ENCODE peak calls at places on chromosome X, in six cellular contexts. Z is pancreas, Y is fibroblast of lung, L is PC-3, N is left lung, U is right atrium auricular region. S is an unnamed sample.

GRCh38 chrX:6738518-6739470 is 203.9 kb upstream of the VCX3A start:
- DNase-seq in U (no peak), L (no peak), Z (no peak), N (no peak), Y (no peak), S (no peak)

GRCh38 chrX:100194073-100194775 is 215.8 kb downstream of the PCDH19 start:
- DNase-seq in U (no peak), L (no peak), N (no peak), Z (no peak), Y (no peak), S (no peak)

GRCh38 chrX:6890862-6891261 is 256.6 kb upstream of the STS start:
- DNase-seq in U (no peak), N (no peak), Y (no peak), Z (no peak), L (no peak), S (no peak)

GRCh38 chrX:119512145-119512800 is 44.0 kb downstream of the SLC25A5 start:
- DNase-seq in Z (peak), Y (peak), N (no peak), U (peak), L (peak), S (no peak)

GRCh38 chrX:17814059-17814458 is 47.0 kb downstream of the RAI2 start:
- DNase-seq in N (no peak), Z (no peak), Y (no peak), U (no peak), L (no peak), S (no peak)

GRCh38 chrX:48540015-48540350 is 469 bp downstream of the TBC1D25 start:
- DNase-seq in U (peak), Z (no peak), L (no peak), Y (peak), N (no peak), S (no peak)

GRCh38 chrX:40358994-40359393 is 221.8 kb upstream of the ATP6AP2 start:
- DNase-seq in Z (no peak), U (no peak), L (no peak), Y (no peak), N (no peak), S (no peak)

GRCh38 chrX:129761596-129761995 is 18.2 kb upstream of the SASH3 start:
- DNase-seq in Y (no peak), U (no peak), Z (no peak), N (no peak), L (no peak), S (no peak)

GRCh38 chrX:369563-370101 is 17.1 kb downstream of the PPP2R3B start:
- DNase-seq in Z (peak), N (peak), Y (no peak), U (no peak), L (no peak), S (peak)

GRCh38 chrX:41721590-41721989 is 2.4 kb upstream of the GPR82 start:
- DNase-seq in Y (no peak), L (no peak), N (no peak), Z (no peak), U (no peak), S (no peak)

GRCh38 chrX:13899607-13900006 is 82.7 kb upstream of the GPM6B start:
- DNase-seq in Z (no peak), U (no peak), Y (peak), N (no peak), L (peak), S (no peak)

GRCh38 chrX:54786972-54787371 is 11.1 kb downstream of the ITIH6 start:
- DNase-seq in Y (no peak), N (no peak), L (peak), U (no peak), Z (no peak), S (no peak)

GRCh38 chrX:13938053-13938765 is 91.5 kb downstream of the GEMIN8 start:
- DNase-seq in Z (peak), N (peak), Y (peak), U (no peak), L (peak), S (peak)

GRCh38 chrX:53263597-53264094 is 17.7 kb downstream of the IQSEC2 start:
- DNase-seq in L (peak), Y (peak), U (no peak), Z (no peak), N (no peak), S (no peak)

GRCh38 chrX:39310925-39311324 is 509.7 kb downstream of the MID1IP1 start:
- DNase-seq in Z (no peak), L (no peak), Y (no peak), U (no peak), N (no peak), S (no peak)

GRCh38 chrX:31314921-31315320 is 243.1 kb upstream of the FTHL17 start:
- DNase-seq in U (no peak), Z (no peak), L (no peak), Y (peak), N (no peak), S (no peak)

GRCh38 chrX:101745046-101745445 is 85.4 kb upstream of the ARMCX2 start:
- DNase-seq in L (no peak), N (no peak), Z (no peak), Y (no peak), U (no peak), S (no peak)

GRCh38 chrX:47068214-47068613 is 10.0 kb upstream of the RGN start:
- DNase-seq in L (no peak), Y (no peak), N (no peak), Z (no peak), U (no peak), S (no peak)

GRCh38 chrX:110759785-110760184 is 35.8 kb downstream of the CHRDL1 start:
- DNase-seq in Z (no peak), Y (peak), U (no peak), N (no peak), L (no peak), S (no peak)

GRCh38 chrX:19443886-19444530 is 71.3 kb downstream of the MAP3K15 start:
- DNase-seq in L (no peak), U (no peak), N (no peak), Z (no peak), Y (no peak), S (no peak)

GRCh38 chrX:68684291-68684918 is 36.9 kb downstream of the STARD8 start:
- DNase-seq in Y (no peak), L (no peak), N (peak), U (peak), Z (no peak), S (peak)

GRCh38 chrX:73668779-73669178 is 105.8 kb downstream of the CHIC1 start:
- DNase-seq in N (no peak), U (no peak), Z (peak), L (no peak), Y (peak), S (peak)

GRCh38 chrX:128975716-128976115 is 547.6 kb downstream of the SMARCA1 start:
- DNase-seq in Y (no peak), Z (peak), L (peak), N (no peak), U (no peak), S (no peak)

GRCh38 chrX:73563740-73564073 is 710 bp downstream of the CHIC1 start:
- DNase-seq in Z (no peak), Y (peak), L (no peak), N (no peak), U (no peak), S (no peak)

GRCh38 chrX:117538441-117539418 is 577.9 kb downstream of the KLHL13 start:
- DNase-seq in U (no peak), L (no peak), N (no peak), Z (no peak), Y (no peak), S (no peak)

GRCh38 chrX:75107863-75108509 is 48.1 kb downstream of the ABCB7 start:
- DNase-seq in U (no peak), Z (no peak), N (no peak), L (no peak), Y (no peak), S (no peak)

GRCh38 chrX:19661977-19662376 is 146.7 kb upstream of the MAP3K15 start:
- DNase-seq in Y (no peak), L (no peak), Z (no peak), U (no peak), N (no peak), S (no peak)

GRCh38 chrX:10157032-10157341 is 212 bp downstream of the CLCN4 start:
- DNase-seq in Y (no peak), N (no peak), Z (no peak), L (peak), U (no peak), S (no peak)

GRCh38 chrX:73562986-73563739 is at the start of gene CHIC1:
- DNase-seq in Y (peak), Z (peak), N (peak), L (peak), U (peak), S (peak)

DNA sequence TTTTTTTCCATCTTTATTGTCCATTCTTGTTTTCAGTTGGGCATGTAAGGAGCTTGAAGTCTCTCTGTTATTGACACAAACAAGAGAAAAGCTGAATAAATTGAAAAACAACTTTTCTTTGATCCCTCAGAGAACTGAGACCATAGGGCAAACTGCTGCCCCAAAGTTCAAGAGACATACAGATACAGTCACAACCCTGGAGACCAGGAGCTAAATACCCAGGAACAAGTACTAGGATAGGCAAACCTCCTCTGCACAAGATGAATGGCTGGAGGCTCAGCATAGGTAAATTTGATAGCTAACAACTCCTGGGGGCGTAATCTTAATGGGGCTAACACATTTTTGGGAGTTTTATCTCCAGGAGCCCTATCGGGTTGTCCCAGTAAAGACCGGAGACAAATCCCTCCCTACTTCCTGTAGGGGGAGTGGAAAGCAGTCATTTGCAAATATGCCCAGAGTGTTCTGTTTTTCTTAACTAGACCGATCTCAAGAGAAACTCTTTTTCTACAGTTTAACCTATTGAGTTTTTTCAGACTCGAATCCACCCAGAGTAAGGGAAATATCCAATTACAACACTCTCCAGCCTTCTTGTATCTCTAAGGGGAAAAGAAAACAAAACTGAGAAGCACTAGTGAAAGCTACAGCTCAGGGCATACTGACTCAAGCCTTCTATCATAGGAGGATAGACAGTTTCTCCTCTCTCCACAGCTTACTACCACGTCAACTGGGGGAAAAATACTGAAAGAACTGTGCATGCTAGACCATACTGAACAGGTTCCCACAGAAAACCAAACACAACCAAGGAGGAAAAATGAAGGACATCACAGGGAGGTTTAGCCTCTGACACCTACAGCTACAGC is 23.1 kb downstream of the MAGEA8 start:
- DNase-seq in L (no peak), U (no peak), Y (peak), N (no peak), Z (no peak), S (no peak)
- TF ChIP-seq CTCF in L (no peak), U (no peak), Y (peak), N (no peak), Z (no peak), S (no peak)

GRCh38 chrX:143853488-143853887 is 30.4 kb upstream of the UBE2NL start:
- DNase-seq in N (no peak), U (no peak), Z (no peak), Y (peak), L (no peak), S (no peak)
- H3K27ac ChIP-seq in N (no peak), U (no peak), Z (no peak), Y (no peak), L (peak), S (no peak)

DNA sequence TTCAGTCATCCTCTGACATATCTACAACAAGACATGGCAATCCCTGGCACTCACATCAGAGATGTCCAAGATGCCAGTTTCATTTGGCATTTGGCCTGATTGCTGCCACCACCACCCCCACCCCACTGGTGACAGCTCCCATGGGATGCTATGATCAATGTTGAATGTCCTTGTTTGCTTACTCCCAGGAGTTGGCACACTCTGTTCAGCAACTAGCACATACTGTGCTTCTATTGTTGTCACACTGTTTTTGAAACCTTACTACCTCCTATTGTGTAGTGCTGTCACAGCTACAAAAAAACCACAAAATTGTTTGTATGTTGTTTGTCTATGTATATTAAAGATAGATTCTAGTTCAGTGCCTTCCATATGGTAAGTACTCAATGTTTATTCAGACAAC is 101.3 kb downstream of the AWAT2 start:
- DNase-seq in Y (no peak), U (no peak), Z (no peak), N (no peak), L (no peak), S (no peak)
- TF ChIP-seq CTCF in Y (no peak), U (no peak), Z (no peak), N (no peak), L (no peak), S (no peak)

GRCh38 chrX:107826286-107827136 is 845 bp downstream of the MID2 start:
- DNase-seq in Y (peak), L (peak), U (no peak), Z (peak), N (peak), S (peak)
- H3K27ac ChIP-seq in Y (peak), L (peak), U (peak), Z (peak), N (peak), S (peak)